ENCODE peak calls at places on chromosomes 7 and 10, in seven cellular contexts. One of them, this sample, is unnamed.

GRCh38 chr10:78578929-78579328 is 489.8 kb upstream of the ZMIZ1 start:
- DNase-seq in transverse colon: no peak
- DNase-seq in adrenal gland: no peak
- DNase-seq in spleen: no peak
- DNase-seq in esophagus squamous epithelium: no peak
- DNase-seq in A549: no peak
- DNase-seq in uterus: peak
- DNase-seq in this sample: no peak

GRCh38 chr7:88919484-88920131 is 124.1 kb upstream of the TEX47 start:
- DNase-seq in esophagus squamous epithelium: no peak
- DNase-seq in spleen: no peak
- DNase-seq in uterus: no peak
- DNase-seq in A549: no peak
- DNase-seq in adrenal gland: no peak
- DNase-seq in transverse colon: no peak
- DNase-seq in this sample: no peak

GRCh38 chr7:108415821-108416536 is 40.3 kb downstream of the NRCAM start:
- DNase-seq in A549: peak
- DNase-seq in spleen: no peak
- DNase-seq in esophagus squamous epithelium: no peak
- DNase-seq in transverse colon: no peak
- DNase-seq in adrenal gland: peak
- DNase-seq in uterus: no peak
- DNase-seq in this sample: no peak

GRCh38 chr7:320297-320696 is 30.3 kb downstream of the FOXL3 start:
- DNase-seq in esophagus squamous epithelium: no peak
- DNase-seq in uterus: no peak
- DNase-seq in A549: no peak
- DNase-seq in adrenal gland: no peak
- DNase-seq in spleen: peak
- DNase-seq in transverse colon: peak
- DNase-seq in this sample: no peak

GRCh38 chr7:41842956-41843355 is 140.1 kb upstream of the INHBA start:
- DNase-seq in A549: no peak
- DNase-seq in esophagus squamous epithelium: no peak
- DNase-seq in transverse colon: no peak
- DNase-seq in adrenal gland: no peak
- DNase-seq in spleen: no peak
- DNase-seq in uterus: no peak
- DNase-seq in this sample: no peak

GRCh38 chr10:113945075-113945686 is 90.7 kb downstream of the NHLRC2 start:
- DNase-seq in spleen: no peak
- DNase-seq in esophagus squamous epithelium: no peak
- DNase-seq in A549: no peak
- DNase-seq in transverse colon: peak
- DNase-seq in uterus: no peak
- DNase-seq in adrenal gland: no peak
- DNase-seq in this sample: no peak

GRCh38 chr10:129629911-129630310 is 162.9 kb downstream of the MGMT start:
- DNase-seq in uterus: no peak
- DNase-seq in esophagus squamous epithelium: no peak
- DNase-seq in spleen: no peak
- DNase-seq in transverse colon: no peak
- DNase-seq in adrenal gland: no peak
- DNase-seq in A549: no peak
- DNase-seq in this sample: peak

GRCh38 chr10:121598261-121599249 is at the start of gene FGFR2:
- DNase-seq in esophagus squamous epithelium: no peak
- DNase-seq in uterus: peak
- DNase-seq in adrenal gland: peak
- DNase-seq in transverse colon: peak
- DNase-seq in spleen: no peak
- DNase-seq in A549: peak
- DNase-seq in this sample: peak

GRCh38 chr10:62831346-62831745 is 15.2 kb upstream of the EGR2 start:
- DNase-seq in uterus: no peak
- DNase-seq in spleen: no peak
- DNase-seq in transverse colon: no peak
- DNase-seq in adrenal gland: no peak
- DNase-seq in A549: no peak
- DNase-seq in esophagus squamous epithelium: no peak
- DNase-seq in this sample: no peak

GRCh38 chr7:40436761-40437160 is 302.0 kb downstream of the SUGCT start:
- DNase-seq in uterus: no peak
- DNase-seq in esophagus squamous epithelium: no peak
- DNase-seq in transverse colon: no peak
- DNase-seq in adrenal gland: no peak
- DNase-seq in A549: no peak
- DNase-seq in spleen: no peak
- DNase-seq in this sample: no peak

GRCh38 chr7:110397927-110398660 is 692.8 kb upstream of the LRRN3 start:
- DNase-seq in esophagus squamous epithelium: no peak
- DNase-seq in adrenal gland: no peak
- DNase-seq in transverse colon: no peak
- DNase-seq in spleen: no peak
- DNase-seq in A549: no peak
- DNase-seq in uterus: no peak
- DNase-seq in this sample: no peak

GRCh38 chr7:74365320-74366022 is 76.3 kb downstream of the CLIP2 start:
- DNase-seq in adrenal gland: peak
- DNase-seq in A549: peak
- DNase-seq in transverse colon: peak
- DNase-seq in esophagus squamous epithelium: no peak
- DNase-seq in uterus: peak
- DNase-seq in spleen: no peak
- DNase-seq in this sample: no peak

GRCh38 chr7:74475987-74476350 is 22.3 kb downstream of the GTF2IRD1 start:
- DNase-seq in spleen: no peak
- DNase-seq in A549: no peak
- DNase-seq in uterus: no peak
- DNase-seq in transverse colon: no peak
- DNase-seq in adrenal gland: no peak
- DNase-seq in esophagus squamous epithelium: no peak
- DNase-seq in this sample: no peak

GRCh38 chr7:99624487-99624886 is 7.7 kb downstream of the ZSCAN25 start:
- DNase-seq in transverse colon: peak
- DNase-seq in spleen: peak
- DNase-seq in uterus: no peak
- DNase-seq in A549: no peak
- DNase-seq in esophagus squamous epithelium: no peak
- DNase-seq in adrenal gland: no peak
- DNase-seq in this sample: no peak

GRCh38 chr7:150435047-150435389 is 15.4 kb upstream of the GIMAP8 start:
- DNase-seq in A549: no peak
- DNase-seq in adrenal gland: no peak
- DNase-seq in uterus: no peak
- DNase-seq in esophagus squamous epithelium: no peak
- DNase-seq in transverse colon: no peak
- DNase-seq in spleen: no peak
- DNase-seq in this sample: no peak

GRCh38 chr10:101938316-101939272 is 95.0 kb upstream of the KCNIP2 start:
- DNase-seq in uterus: peak
- DNase-seq in adrenal gland: peak
- DNase-seq in esophagus squamous epithelium: no peak
- DNase-seq in transverse colon: no peak
- DNase-seq in A549: no peak
- DNase-seq in spleen: no peak
- DNase-seq in this sample: no peak

DNA sequence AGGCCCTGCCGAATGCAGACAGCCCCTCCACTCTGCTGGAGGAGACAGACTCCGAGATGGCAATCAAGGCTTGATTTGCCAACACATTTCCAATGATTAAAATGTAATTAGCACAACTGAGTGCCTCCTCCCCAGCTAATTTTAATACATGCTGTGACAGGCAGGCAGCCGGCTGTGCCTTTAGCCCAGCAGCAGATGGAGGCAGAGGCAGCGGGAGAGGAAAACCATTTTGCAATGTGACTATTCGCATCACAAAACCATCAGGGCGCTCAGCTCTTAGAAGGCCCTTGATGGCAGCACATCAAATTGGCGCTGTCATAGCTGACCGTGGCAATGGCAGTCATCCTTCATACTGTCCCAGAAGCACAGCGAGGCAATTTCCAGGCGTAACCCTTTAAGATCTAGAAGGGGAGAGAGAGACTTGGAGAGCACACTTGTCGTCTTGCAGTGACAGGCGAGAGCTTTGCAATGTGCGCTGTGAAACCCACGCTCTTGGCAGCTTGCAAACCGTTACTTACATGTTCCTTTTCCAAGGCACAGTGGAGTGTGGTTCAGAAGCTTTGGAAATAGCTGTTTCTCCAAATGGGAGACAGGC is 714.8 kb upstream of the GALNT17 start:
- DNase-seq in esophagus squamous epithelium: no peak
- DNase-seq in adrenal gland: no peak
- DNase-seq in uterus: no peak
- DNase-seq in spleen: no peak
- DNase-seq in transverse colon: no peak
- DNase-seq in A549: no peak
- DNase-seq in this sample: no peak
- TF ChIP-seq CTCF in esophagus squamous epithelium: no peak
- TF ChIP-seq CTCF in adrenal gland: no peak
- TF ChIP-seq CTCF in uterus: no peak
- TF ChIP-seq CTCF in spleen: no peak
- TF ChIP-seq CTCF in transverse colon: no peak
- TF ChIP-seq CTCF in A549: no peak
- TF ChIP-seq CTCF in this sample: no peak

GRCh38 chr10:68099736-68100135 is 9.6 kb upstream of the MYPN start:
- DNase-seq in transverse colon: no peak
- DNase-seq in A549: no peak
- DNase-seq in esophagus squamous epithelium: no peak
- DNase-seq in uterus: no peak
- DNase-seq in spleen: no peak
- DNase-seq in adrenal gland: no peak
- DNase-seq in this sample: no peak
- H3K4me3 ChIP-seq in transverse colon: no peak
- H3K4me3 ChIP-seq in A549: no peak
- H3K4me3 ChIP-seq in esophagus squamous epithelium: no peak
- H3K4me3 ChIP-seq in uterus: no peak
- H3K4me3 ChIP-seq in spleen: no peak
- H3K4me3 ChIP-seq in adrenal gland: no peak
- H3K4me3 ChIP-seq in this sample: no peak

GRCh38 chr10:75235375-75236177 is at the start of gene COMTD1:
- DNase-seq in adrenal gland: peak
- DNase-seq in uterus: peak
- DNase-seq in A549: peak
- DNase-seq in esophagus squamous epithelium: peak
- DNase-seq in transverse colon: peak
- DNase-seq in spleen: peak
- DNase-seq in this sample: peak

GRCh38 chr10:75233444-75234016 is 2.2 kb downstream of the COMTD1 start:
- DNase-seq in adrenal gland: peak
- DNase-seq in uterus: no peak
- DNase-seq in esophagus squamous epithelium: no peak
- DNase-seq in spleen: peak
- DNase-seq in transverse colon: no peak
- DNase-seq in A549: no peak
- DNase-seq in this sample: no peak

GRCh38 chr10:75234683-75235374 is 928 bp downstream of the COMTD1 start:
- DNase-seq in spleen: peak
- DNase-seq in adrenal gland: peak
- DNase-seq in transverse colon: peak
- DNase-seq in uterus: no peak
- DNase-seq in A549: no peak
- DNase-seq in esophagus squamous epithelium: no peak
- DNase-seq in this sample: peak

GRCh38 chr10:75236178-75236825 is 545 bp upstream of the COMTD1 start:
- DNase-seq in transverse colon: no peak
- DNase-seq in uterus: no peak
- DNase-seq in adrenal gland: no peak
- DNase-seq in spleen: no peak
- DNase-seq in esophagus squamous epithelium: no peak
- DNase-seq in A549: no peak
- DNase-seq in this sample: no peak

DNA sequence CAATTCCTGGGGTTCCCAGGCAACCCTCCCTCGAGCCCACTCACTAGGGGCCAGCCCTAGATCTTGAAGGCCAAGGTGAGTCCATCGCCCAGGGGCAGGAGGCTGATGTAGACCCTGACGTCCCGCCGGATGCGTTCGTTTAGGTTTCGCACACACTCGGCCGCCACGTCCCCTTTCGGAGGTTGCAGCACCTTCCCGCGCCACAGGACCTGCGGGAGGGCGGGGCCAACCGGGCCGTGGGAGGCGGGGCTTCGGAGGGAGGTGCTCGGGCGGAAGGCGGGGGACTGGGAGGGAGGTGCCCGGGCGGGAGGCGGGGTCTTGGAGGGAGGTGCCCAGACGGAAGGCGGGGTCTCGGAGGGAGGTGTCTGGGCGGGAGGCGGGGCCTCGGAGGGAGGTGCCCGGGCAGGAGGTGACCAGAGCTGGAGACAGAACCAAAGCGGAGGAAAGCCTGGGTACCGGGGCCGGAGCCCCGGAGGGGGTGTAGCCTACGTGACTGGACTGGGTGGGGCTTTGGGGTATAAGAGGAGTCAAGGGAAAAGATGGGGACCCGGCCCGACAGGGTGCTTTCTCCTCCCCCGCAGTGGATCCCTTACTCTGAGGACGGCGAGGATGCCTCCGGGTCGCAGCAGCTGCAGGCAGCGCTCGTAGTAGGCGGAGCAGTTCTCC is 1.6 kb downstream of the COMTD1 start:
- DNase-seq in spleen: peak
- DNase-seq in adrenal gland: peak
- DNase-seq in transverse colon: peak
- DNase-seq in A549: peak
- DNase-seq in esophagus squamous epithelium: peak
- DNase-seq in uterus: peak
- DNase-seq in this sample: peak
- TF ChIP-seq POLR2A in spleen: no peak
- TF ChIP-seq POLR2A in adrenal gland: peak
- TF ChIP-seq POLR2A in transverse colon: peak
- TF ChIP-seq POLR2A in A549: peak
- TF ChIP-seq POLR2A in esophagus squamous epithelium: peak
- TF ChIP-seq POLR2A in uterus: no peak
- TF ChIP-seq POLR2A in this sample: no peak

DNA sequence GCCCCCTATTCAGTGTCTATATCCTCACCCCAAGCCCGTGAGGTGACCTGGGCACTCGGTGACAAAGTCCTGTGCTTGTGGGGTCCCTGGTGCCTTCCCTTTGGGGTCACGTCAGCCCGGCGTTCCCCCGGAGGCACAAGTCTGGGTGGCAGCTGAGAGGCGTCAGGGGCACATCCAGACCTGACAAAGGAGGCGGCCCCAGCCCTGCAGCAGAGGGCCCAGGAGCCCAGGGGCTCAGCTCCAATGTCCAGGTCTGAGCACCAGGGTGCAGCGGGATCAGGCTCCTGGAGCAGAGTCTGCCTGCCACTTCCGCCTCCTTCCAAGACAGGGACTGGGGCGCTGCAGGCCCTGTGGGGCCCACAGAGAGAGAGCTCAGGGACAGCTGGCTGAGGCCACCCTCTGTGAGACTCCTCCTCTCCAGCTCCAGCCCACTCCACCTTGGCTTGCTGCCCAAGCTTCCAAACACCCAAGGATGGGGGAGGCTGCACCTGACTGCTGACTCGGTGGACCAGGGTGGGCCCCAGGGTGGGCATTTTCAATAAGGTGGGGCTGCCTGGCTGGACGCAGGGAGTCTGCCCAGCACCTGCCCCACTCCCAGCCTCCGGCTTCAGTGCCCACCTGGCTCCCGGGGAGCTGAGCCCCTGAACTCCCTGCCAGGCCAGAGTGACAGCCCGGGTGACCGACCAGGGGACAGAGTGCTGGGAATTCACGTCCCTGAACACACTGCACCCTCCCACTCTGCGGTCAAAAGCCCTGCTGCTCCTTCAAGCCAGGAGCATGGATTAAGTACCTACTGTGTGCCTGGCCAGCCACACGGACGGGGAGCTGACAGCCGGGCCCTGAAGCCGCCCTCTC is 1.0 kb upstream of the KNDC1 start:
- DNase-seq in transverse colon: no peak
- DNase-seq in spleen: peak
- DNase-seq in A549: peak
- DNase-seq in adrenal gland: peak
- DNase-seq in esophagus squamous epithelium: no peak
- DNase-seq in uterus: peak
- DNase-seq in this sample: no peak
- TF ChIP-seq CTCF in transverse colon: no peak
- TF ChIP-seq CTCF in spleen: no peak
- TF ChIP-seq CTCF in A549: no peak
- TF ChIP-seq CTCF in adrenal gland: peak
- TF ChIP-seq CTCF in esophagus squamous epithelium: no peak
- TF ChIP-seq CTCF in uterus: no peak
- TF ChIP-seq CTCF in this sample: no peak